ENCODE peak calls at places on chromosomes 5 and 9, in eight cellular contexts. One of them, this sample, is unnamed. For H3K4me1, the result is how much of the 10 kb centered on the place peaks cover.

GRCh38 chr9:33719581-33720374 is 75.6 kb upstream of the PRSS3 start:
- DNase-seq in left ventricle myocardium inferior: peak
- DNase-seq in A549: peak
- DNase-seq in IMR-90: no peak
- DNase-seq in CD8-positive, alpha-beta memory T cell: peak
- DNase-seq in cardiac muscle cell: peak
- DNase-seq in upper lobe of right lung: peak
- DNase-seq in HCT116: no peak
- DNase-seq in this sample: peak

GRCh38 chr9:72332351-72332750 is 32.7 kb downstream of the ZFAND5 start:
- DNase-seq in left ventricle myocardium inferior: no peak
- DNase-seq in A549: no peak
- DNase-seq in IMR-90: no peak
- DNase-seq in CD8-positive, alpha-beta memory T cell: no peak
- DNase-seq in cardiac muscle cell: peak
- DNase-seq in upper lobe of right lung: no peak
- DNase-seq in HCT116: no peak
- DNase-seq in this sample: no peak

GRCh38 chr9:93345630-93346239 is 105.8 kb upstream of the FAM120A start:
- DNase-seq in left ventricle myocardium inferior: no peak
- DNase-seq in A549: no peak
- DNase-seq in IMR-90: no peak
- DNase-seq in CD8-positive, alpha-beta memory T cell: no peak
- DNase-seq in cardiac muscle cell: no peak
- DNase-seq in upper lobe of right lung: no peak
- DNase-seq in HCT116: no peak
- DNase-seq in this sample: no peak

GRCh38 chr5:110768138-110768845 is 29.5 kb downstream of the SLC25A46 start:
- DNase-seq in left ventricle myocardium inferior: no peak
- DNase-seq in A549: no peak
- DNase-seq in IMR-90: peak
- DNase-seq in CD8-positive, alpha-beta memory T cell: no peak
- DNase-seq in cardiac muscle cell: peak
- DNase-seq in upper lobe of right lung: no peak
- DNase-seq in HCT116: no peak
- DNase-seq in this sample: no peak

GRCh38 chr9:69044226-69045219 is 9.0 kb downstream of the FXN start:
- DNase-seq in left ventricle myocardium inferior: no peak
- DNase-seq in A549: no peak
- DNase-seq in IMR-90: peak
- DNase-seq in CD8-positive, alpha-beta memory T cell: no peak
- DNase-seq in cardiac muscle cell: peak
- DNase-seq in upper lobe of right lung: no peak
- DNase-seq in HCT116: no peak
- DNase-seq in this sample: no peak

GRCh38 chr9:20236676-20237075 is 385.6 kb downstream of the MLLT3 start:
- DNase-seq in left ventricle myocardium inferior: no peak
- DNase-seq in A549: no peak
- DNase-seq in IMR-90: no peak
- DNase-seq in CD8-positive, alpha-beta memory T cell: no peak
- DNase-seq in cardiac muscle cell: no peak
- DNase-seq in upper lobe of right lung: no peak
- DNase-seq in HCT116: no peak
- DNase-seq in this sample: no peak

GRCh38 chr5:178387061-178387855 is 154.7 kb upstream of the PHYKPL start:
- DNase-seq in left ventricle myocardium inferior: no peak
- DNase-seq in A549: no peak
- DNase-seq in IMR-90: no peak
- DNase-seq in CD8-positive, alpha-beta memory T cell: no peak
- DNase-seq in cardiac muscle cell: no peak
- DNase-seq in upper lobe of right lung: peak
- DNase-seq in HCT116: no peak
- DNase-seq in this sample: no peak

GRCh38 chr5:119398713-119399492 is 43.1 kb downstream of the TNFAIP8 start:
- DNase-seq in left ventricle myocardium inferior: peak
- DNase-seq in A549: no peak
- DNase-seq in IMR-90: no peak
- DNase-seq in CD8-positive, alpha-beta memory T cell: no peak
- DNase-seq in cardiac muscle cell: peak
- DNase-seq in upper lobe of right lung: peak
- DNase-seq in HCT116: no peak
- DNase-seq in this sample: no peak

GRCh38 chr5:132006331-132007120 is 4.9 kb downstream of the ACSL6 start:
- DNase-seq in left ventricle myocardium inferior: no peak
- DNase-seq in A549: no peak
- DNase-seq in IMR-90: no peak
- DNase-seq in CD8-positive, alpha-beta memory T cell: no peak
- DNase-seq in cardiac muscle cell: no peak
- DNase-seq in upper lobe of right lung: peak
- DNase-seq in HCT116: no peak
- DNase-seq in this sample: no peak

GRCh38 chr9:90805006-90805993 is 3.7 kb downstream of the SYK start:
- DNase-seq in left ventricle myocardium inferior: no peak
- DNase-seq in A549: no peak
- DNase-seq in IMR-90: no peak
- DNase-seq in CD8-positive, alpha-beta memory T cell: no peak
- DNase-seq in cardiac muscle cell: no peak
- DNase-seq in upper lobe of right lung: no peak
- DNase-seq in HCT116: no peak
- DNase-seq in this sample: no peak

GRCh38 chr9:90808226-90808797 is 6.7 kb downstream of the SYK start:
- DNase-seq in left ventricle myocardium inferior: no peak
- DNase-seq in A549: no peak
- DNase-seq in IMR-90: no peak
- DNase-seq in CD8-positive, alpha-beta memory T cell: no peak
- DNase-seq in cardiac muscle cell: no peak
- DNase-seq in upper lobe of right lung: no peak
- DNase-seq in HCT116: no peak
- DNase-seq in this sample: no peak

GRCh38 chr9:90808890-90809685 is 7.5 kb downstream of the SYK start:
- DNase-seq in left ventricle myocardium inferior: no peak
- DNase-seq in A549: no peak
- DNase-seq in IMR-90: no peak
- DNase-seq in CD8-positive, alpha-beta memory T cell: no peak
- DNase-seq in cardiac muscle cell: no peak
- DNase-seq in upper lobe of right lung: no peak
- DNase-seq in HCT116: no peak
- DNase-seq in this sample: no peak

GRCh38 chr9:90803860-90804593 is 2.4 kb downstream of the SYK start:
- DNase-seq in left ventricle myocardium inferior: no peak
- DNase-seq in A549: no peak
- DNase-seq in IMR-90: no peak
- DNase-seq in CD8-positive, alpha-beta memory T cell: no peak
- DNase-seq in cardiac muscle cell: no peak
- DNase-seq in upper lobe of right lung: no peak
- DNase-seq in HCT116: no peak
- DNase-seq in this sample: no peak

GRCh38 chr9:90807006-90807405 is 5.4 kb downstream of the SYK start:
- DNase-seq in left ventricle myocardium inferior: no peak
- DNase-seq in A549: no peak
- DNase-seq in IMR-90: no peak
- DNase-seq in CD8-positive, alpha-beta memory T cell: no peak
- DNase-seq in cardiac muscle cell: no peak
- DNase-seq in upper lobe of right lung: no peak
- DNase-seq in HCT116: no peak
- DNase-seq in this sample: no peak
- H3K4me1 ChIP-seq in left ventricle myocardium inferior: under half
- H3K4me1 ChIP-seq in A549: under half
- H3K4me1 ChIP-seq in IMR-90: under half
- H3K4me1 ChIP-seq in CD8-positive, alpha-beta memory T cell: under half
- H3K4me1 ChIP-seq in cardiac muscle cell: under half
- H3K4me1 ChIP-seq in upper lobe of right lung: under half
- H3K4me1 ChIP-seq in HCT116: under half
- H3K4me1 ChIP-seq in this sample: under half

GRCh38 chr9:117784996-117785395 is 80.8 kb downstream of the TLR4 start:
- DNase-seq in left ventricle myocardium inferior: no peak
- DNase-seq in A549: no peak
- DNase-seq in IMR-90: no peak
- DNase-seq in CD8-positive, alpha-beta memory T cell: no peak
- DNase-seq in cardiac muscle cell: no peak
- DNase-seq in upper lobe of right lung: no peak
- DNase-seq in HCT116: no peak
- DNase-seq in this sample: no peak

GRCh38 chr9:117783828-117784227 is 79.6 kb downstream of the TLR4 start:
- DNase-seq in left ventricle myocardium inferior: no peak
- DNase-seq in A549: no peak
- DNase-seq in IMR-90: no peak
- DNase-seq in CD8-positive, alpha-beta memory T cell: peak
- DNase-seq in cardiac muscle cell: no peak
- DNase-seq in upper lobe of right lung: no peak
- DNase-seq in HCT116: no peak
- DNase-seq in this sample: peak

GRCh38 chr9:117777823-117778222 is 73.6 kb downstream of the TLR4 start:
- DNase-seq in left ventricle myocardium inferior: no peak
- DNase-seq in A549: no peak
- DNase-seq in IMR-90: no peak
- DNase-seq in CD8-positive, alpha-beta memory T cell: no peak
- DNase-seq in cardiac muscle cell: no peak
- DNase-seq in upper lobe of right lung: no peak
- DNase-seq in HCT116: no peak
- DNase-seq in this sample: no peak

GRCh38 chr9:117779760-117780159 is 75.6 kb downstream of the TLR4 start:
- DNase-seq in left ventricle myocardium inferior: no peak
- DNase-seq in A549: no peak
- DNase-seq in IMR-90: no peak
- DNase-seq in CD8-positive, alpha-beta memory T cell: no peak
- DNase-seq in cardiac muscle cell: peak
- DNase-seq in upper lobe of right lung: no peak
- DNase-seq in HCT116: no peak
- DNase-seq in this sample: no peak

GRCh38 chr9:117782931-117783788 is 79.0 kb downstream of the TLR4 start:
- DNase-seq in left ventricle myocardium inferior: peak
- DNase-seq in A549: peak
- DNase-seq in IMR-90: no peak
- DNase-seq in CD8-positive, alpha-beta memory T cell: peak
- DNase-seq in cardiac muscle cell: peak
- DNase-seq in upper lobe of right lung: peak
- DNase-seq in HCT116: no peak
- DNase-seq in this sample: peak
- H3K4me3 ChIP-seq in left ventricle myocardium inferior: peak
- H3K4me3 ChIP-seq in A549: peak
- H3K4me3 ChIP-seq in IMR-90: no peak
- H3K4me3 ChIP-seq in CD8-positive, alpha-beta memory T cell: peak
- H3K4me3 ChIP-seq in cardiac muscle cell: no peak
- H3K4me3 ChIP-seq in upper lobe of right lung: peak
- H3K4me3 ChIP-seq in HCT116: no peak
- H3K4me3 ChIP-seq in this sample: peak

GRCh38 chr9:115262477-115262876 is 144.5 kb upstream of the TNC start:
- DNase-seq in left ventricle myocardium inferior: peak
- DNase-seq in A549: peak
- DNase-seq in IMR-90: peak
- DNase-seq in CD8-positive, alpha-beta memory T cell: no peak
- DNase-seq in cardiac muscle cell: peak
- DNase-seq in upper lobe of right lung: peak
- DNase-seq in HCT116: peak
- DNase-seq in this sample: no peak

GRCh38 chr9:115261656-115262081 is 143.7 kb upstream of the TNC start:
- DNase-seq in left ventricle myocardium inferior: no peak
- DNase-seq in A549: peak
- DNase-seq in IMR-90: peak
- DNase-seq in CD8-positive, alpha-beta memory T cell: no peak
- DNase-seq in cardiac muscle cell: no peak
- DNase-seq in upper lobe of right lung: no peak
- DNase-seq in HCT116: no peak
- DNase-seq in this sample: no peak

GRCh38 chr9:115264333-115264732 is 146.4 kb upstream of the TNC start:
- DNase-seq in left ventricle myocardium inferior: no peak
- DNase-seq in A549: no peak
- DNase-seq in IMR-90: peak
- DNase-seq in CD8-positive, alpha-beta memory T cell: no peak
- DNase-seq in cardiac muscle cell: peak
- DNase-seq in upper lobe of right lung: no peak
- DNase-seq in HCT116: no peak
- DNase-seq in this sample: no peak

GRCh38 chr9:115263731-115264130 is 145.8 kb upstream of the TNC start:
- DNase-seq in left ventricle myocardium inferior: no peak
- DNase-seq in A549: no peak
- DNase-seq in IMR-90: peak
- DNase-seq in CD8-positive, alpha-beta memory T cell: no peak
- DNase-seq in cardiac muscle cell: peak
- DNase-seq in upper lobe of right lung: no peak
- DNase-seq in HCT116: no peak
- DNase-seq in this sample: no peak

DNA sequence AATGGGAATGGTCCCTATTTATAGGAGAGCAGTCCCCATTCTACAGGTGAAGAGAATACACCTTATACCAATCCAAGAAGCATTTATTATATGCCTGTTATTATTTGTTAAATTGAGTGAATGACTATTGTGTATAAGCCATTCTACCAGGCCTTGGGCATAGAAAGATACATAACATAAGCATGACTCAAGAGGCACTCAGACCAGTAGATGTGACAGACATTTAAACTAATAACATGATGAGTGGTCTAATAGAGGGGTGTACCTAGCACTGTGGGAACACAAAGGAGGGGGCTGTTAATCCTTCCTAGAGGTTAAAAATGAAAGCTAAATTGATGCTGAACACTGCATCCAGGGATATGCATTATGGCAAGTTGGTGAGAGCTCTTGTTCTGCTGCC is 145.0 kb upstream of the TNC start:
- DNase-seq in left ventricle myocardium inferior: no peak
- DNase-seq in A549: no peak
- DNase-seq in IMR-90: peak
- DNase-seq in CD8-positive, alpha-beta memory T cell: no peak
- DNase-seq in cardiac muscle cell: no peak
- DNase-seq in upper lobe of right lung: no peak
- DNase-seq in HCT116: no peak
- DNase-seq in this sample: no peak
- H3K4me1 ChIP-seq in left ventricle myocardium inferior: under half
- H3K4me1 ChIP-seq in A549: under half
- H3K4me1 ChIP-seq in IMR-90: under half
- H3K4me1 ChIP-seq in CD8-positive, alpha-beta memory T cell: under half
- H3K4me1 ChIP-seq in cardiac muscle cell: under half
- H3K4me1 ChIP-seq in upper lobe of right lung: under half
- H3K4me1 ChIP-seq in HCT116: under half
- H3K4me1 ChIP-seq in this sample: under half

GRCh38 chr9:76572205-76572550 is 113.2 kb downstream of the GCNT1 start:
- DNase-seq in left ventricle myocardium inferior: no peak
- DNase-seq in A549: no peak
- DNase-seq in IMR-90: no peak
- DNase-seq in CD8-positive, alpha-beta memory T cell: no peak
- DNase-seq in cardiac muscle cell: no peak
- DNase-seq in upper lobe of right lung: no peak
- DNase-seq in HCT116: no peak
- DNase-seq in this sample: no peak

GRCh38 chr9:76570820-76571219 is 111.8 kb downstream of the GCNT1 start:
- DNase-seq in left ventricle myocardium inferior: no peak
- DNase-seq in A549: no peak
- DNase-seq in IMR-90: no peak
- DNase-seq in CD8-positive, alpha-beta memory T cell: no peak
- DNase-seq in cardiac muscle cell: no peak
- DNase-seq in upper lobe of right lung: no peak
- DNase-seq in HCT116: no peak
- DNase-seq in this sample: no peak

GRCh38 chr9:76567086-76567485 is 108.1 kb downstream of the GCNT1 start:
- DNase-seq in left ventricle myocardium inferior: no peak
- DNase-seq in A549: no peak
- DNase-seq in IMR-90: no peak
- DNase-seq in CD8-positive, alpha-beta memory T cell: no peak
- DNase-seq in cardiac muscle cell: no peak
- DNase-seq in upper lobe of right lung: no peak
- DNase-seq in HCT116: no peak
- DNase-seq in this sample: no peak

GRCh38 chr9:76574171-76574767 is 115.3 kb downstream of the GCNT1 start:
- DNase-seq in left ventricle myocardium inferior: no peak
- DNase-seq in A549: no peak
- DNase-seq in IMR-90: no peak
- DNase-seq in CD8-positive, alpha-beta memory T cell: no peak
- DNase-seq in cardiac muscle cell: no peak
- DNase-seq in upper lobe of right lung: no peak
- DNase-seq in HCT116: no peak
- DNase-seq in this sample: no peak

GRCh38 chr9:76571288-76572204 is 112.6 kb downstream of the GCNT1 start:
- DNase-seq in left ventricle myocardium inferior: no peak
- DNase-seq in A549: no peak
- DNase-seq in IMR-90: no peak
- DNase-seq in CD8-positive, alpha-beta memory T cell: no peak
- DNase-seq in cardiac muscle cell: peak
- DNase-seq in upper lobe of right lung: peak
- DNase-seq in HCT116: no peak
- DNase-seq in this sample: no peak
- H3K4me3 ChIP-seq in left ventricle myocardium inferior: peak
- H3K4me3 ChIP-seq in A549: peak
- H3K4me3 ChIP-seq in IMR-90: peak
- H3K4me3 ChIP-seq in CD8-positive, alpha-beta memory T cell: no peak
- H3K4me3 ChIP-seq in cardiac muscle cell: peak
- H3K4me3 ChIP-seq in upper lobe of right lung: peak
- H3K4me3 ChIP-seq in HCT116: no peak
- H3K4me3 ChIP-seq in this sample: peak

This sample was measured in naive thymus-derived CD4-positive, alpha-beta T cell.